ENCODE peak calls at places on chromosomes 2 and 18, in five cellular contexts. D, X, Q, J and N are unnamed samples.

GRCh38 chr18:61993831-61994230 is 101.0 kb upstream of the RNF152 start:
- DNase-seq in D (no peak), X (no peak), Q (no peak), J (no peak), N (no peak)

GRCh38 chr2:213846856-213847255 is 562.6 kb downstream of the SPAG16 start:
- DNase-seq in D (no peak), X (no peak), Q (no peak), J (no peak), N (no peak)

GRCh38 chr2:19883971-19884720 is 17.6 kb downstream of the TTC32 start:
- DNase-seq in D (no peak), X (no peak), Q (no peak), J (no peak), N (no peak)

GRCh38 chr2:164599954-164600589 is 21.2 kb downstream of the GRB14 start:
- DNase-seq in D (peak), X (peak), Q (peak), J (no peak), N (no peak)

GRCh38 chr2:95391641-95392310 is 10.7 kb upstream of the FAHD2A start:
- DNase-seq in D (no peak), X (no peak), Q (no peak), J (no peak), N (no peak)

GRCh38 chr18:65073060-65073550 is 677.7 kb upstream of the CDH7 start:
- DNase-seq in D (no peak), X (no peak), Q (no peak), J (no peak), N (no peak)

GRCh38 chr2:27977623-27978312 is 87.2 kb downstream of the BABAM2 start:
- DNase-seq in D (no peak), X (peak), Q (peak), J (no peak), N (peak)

GRCh38 chr18:12308386-12309100 is 502 bp downstream of the TUBB6 start:
- DNase-seq in D (no peak), X (peak), Q (peak), J (no peak), N (peak)

GRCh38 chr18:75198046-75198445 is 10.9 kb downstream of the PTGR3 start:
- DNase-seq in D (no peak), X (no peak), Q (no peak), J (no peak), N (no peak)

GRCh38 chr2:177295479-177295878 is 31.0 kb upstream of the NFE2L2 start:
- DNase-seq in D (no peak), X (no peak), Q (no peak), J (no peak), N (peak)

GRCh38 chr2:64975232-64975791 is 13.9 kb upstream of the SLC1A4 start:
- DNase-seq in D (no peak), X (peak), Q (peak), J (no peak), N (peak)

GRCh38 chr18:9048808-9049494 is 53.5 kb upstream of the NDUFV2 start:
- DNase-seq in D (no peak), X (no peak), Q (peak), J (no peak), N (no peak)

GRCh38 chr2:231528636-231529030 is 1.6 kb downstream of the NMUR1 start:
- DNase-seq in D (no peak), X (no peak), Q (no peak), J (no peak), N (no peak)

GRCh38 chr18:31409301-31409700 is 32.7 kb downstream of the DSG4 start:
- DNase-seq in D (no peak), X (no peak), Q (no peak), J (no peak), N (no peak)